ENCODE peak calls at places on chromosomes 2 and 18, in nine cellular contexts. One of them, this sample, is unnamed.

GRCh38 chr2:45267062-45267702 is 257.9 kb upstream of the SIX2 start:
- DNase-seq in NCI-H2171 treated with DMSO at 0.1 percent for 48 hours: no peak
- DNase-seq in hypothalamus: no peak
- DNase-seq in SW 1271: no peak
- DNase-seq in epithelial cell of esophagus: no peak
- DNase-seq in ACHN: no peak
- DNase-seq in activated T-cell treated with anti-CD3 and anti-CD28 coated beads, Interleukin-2, amount 50 U/mL, for 72 hours: no peak
- DNase-seq in nucleus accumbens: no peak
- DNase-seq in CD4-positive, CD25-positive, alpha-beta regulatory T cell: no peak
- DNase-seq in this sample: no peak

GRCh38 chr2:1967242-1968210 is 223.2 kb upstream of the PXDN start:
- DNase-seq in NCI-H2171 treated with DMSO at 0.1 percent for 48 hours: no peak
- DNase-seq in hypothalamus: no peak
- DNase-seq in SW 1271: no peak
- DNase-seq in epithelial cell of esophagus: no peak
- DNase-seq in ACHN: no peak
- DNase-seq in activated T-cell treated with anti-CD3 and anti-CD28 coated beads, Interleukin-2, amount 50 U/mL, for 72 hours: no peak
- DNase-seq in nucleus accumbens: no peak
- DNase-seq in CD4-positive, CD25-positive, alpha-beta regulatory T cell: no peak
- DNase-seq in this sample: no peak

GRCh38 chr2:233807966-233808892 is 30.1 kb downstream of the MROH2A start:
- DNase-seq in NCI-H2171 treated with DMSO at 0.1 percent for 48 hours: no peak
- DNase-seq in hypothalamus: no peak
- DNase-seq in SW 1271: no peak
- DNase-seq in epithelial cell of esophagus: no peak
- DNase-seq in ACHN: no peak
- DNase-seq in activated T-cell treated with anti-CD3 and anti-CD28 coated beads, Interleukin-2, amount 50 U/mL, for 72 hours: no peak
- DNase-seq in nucleus accumbens: no peak
- DNase-seq in CD4-positive, CD25-positive, alpha-beta regulatory T cell: no peak
- DNase-seq in this sample: no peak

GRCh38 chr18:12911025-12911927 is 27.2 kb upstream of the PTPN2 start:
- DNase-seq in NCI-H2171 treated with DMSO at 0.1 percent for 48 hours: no peak
- DNase-seq in hypothalamus: no peak
- DNase-seq in SW 1271: no peak
- DNase-seq in epithelial cell of esophagus: peak
- DNase-seq in ACHN: no peak
- DNase-seq in activated T-cell treated with anti-CD3 and anti-CD28 coated beads, Interleukin-2, amount 50 U/mL, for 72 hours: peak
- DNase-seq in nucleus accumbens: no peak
- DNase-seq in CD4-positive, CD25-positive, alpha-beta regulatory T cell: peak
- DNase-seq in this sample: no peak

GRCh38 chr2:6215053-6215452 is 522.9 kb downstream of the SOX11 start:
- DNase-seq in NCI-H2171 treated with DMSO at 0.1 percent for 48 hours: no peak
- DNase-seq in hypothalamus: no peak
- DNase-seq in SW 1271: no peak
- DNase-seq in epithelial cell of esophagus: no peak
- DNase-seq in ACHN: no peak
- DNase-seq in activated T-cell treated with anti-CD3 and anti-CD28 coated beads, Interleukin-2, amount 50 U/mL, for 72 hours: no peak
- DNase-seq in nucleus accumbens: no peak
- DNase-seq in CD4-positive, CD25-positive, alpha-beta regulatory T cell: no peak
- DNase-seq in this sample: no peak

GRCh38 chr2:1775511-1776035 is 31.3 kb upstream of the PXDN start:
- DNase-seq in NCI-H2171 treated with DMSO at 0.1 percent for 48 hours: no peak
- DNase-seq in hypothalamus: no peak
- DNase-seq in SW 1271: no peak
- DNase-seq in epithelial cell of esophagus: no peak
- DNase-seq in ACHN: no peak
- DNase-seq in activated T-cell treated with anti-CD3 and anti-CD28 coated beads, Interleukin-2, amount 50 U/mL, for 72 hours: no peak
- DNase-seq in nucleus accumbens: no peak
- DNase-seq in CD4-positive, CD25-positive, alpha-beta regulatory T cell: no peak
- DNase-seq in this sample: no peak

GRCh38 chr2:97742381-97742847 is 29.0 kb downstream of the ZAP70 start:
- DNase-seq in NCI-H2171 treated with DMSO at 0.1 percent for 48 hours: no peak
- DNase-seq in hypothalamus: no peak
- DNase-seq in SW 1271: peak
- DNase-seq in epithelial cell of esophagus: no peak
- DNase-seq in ACHN: no peak
- DNase-seq in activated T-cell treated with anti-CD3 and anti-CD28 coated beads, Interleukin-2, amount 50 U/mL, for 72 hours: peak
- DNase-seq in nucleus accumbens: no peak
- DNase-seq in CD4-positive, CD25-positive, alpha-beta regulatory T cell: no peak
- DNase-seq in this sample: no peak

GRCh38 chr2:184769038-184769437 is 170.7 kb downstream of the ZNF804A start:
- DNase-seq in NCI-H2171 treated with DMSO at 0.1 percent for 48 hours: no peak
- DNase-seq in hypothalamus: no peak
- DNase-seq in SW 1271: no peak
- DNase-seq in epithelial cell of esophagus: peak
- DNase-seq in ACHN: no peak
- DNase-seq in activated T-cell treated with anti-CD3 and anti-CD28 coated beads, Interleukin-2, amount 50 U/mL, for 72 hours: no peak
- DNase-seq in nucleus accumbens: no peak
- DNase-seq in CD4-positive, CD25-positive, alpha-beta regulatory T cell: no peak
- DNase-seq in this sample: no peak

GRCh38 chr2:120373424-120373823 is 27.5 kb downstream of the INHBB start:
- DNase-seq in NCI-H2171 treated with DMSO at 0.1 percent for 48 hours: no peak
- DNase-seq in hypothalamus: no peak
- DNase-seq in SW 1271: no peak
- DNase-seq in epithelial cell of esophagus: no peak
- DNase-seq in ACHN: no peak
- DNase-seq in activated T-cell treated with anti-CD3 and anti-CD28 coated beads, Interleukin-2, amount 50 U/mL, for 72 hours: no peak
- DNase-seq in nucleus accumbens: no peak
- DNase-seq in CD4-positive, CD25-positive, alpha-beta regulatory T cell: no peak
- DNase-seq in this sample: no peak

GRCh38 chr18:75199327-75199726 is 9.6 kb downstream of the PTGR3 start:
- DNase-seq in NCI-H2171 treated with DMSO at 0.1 percent for 48 hours: no peak
- DNase-seq in hypothalamus: no peak
- DNase-seq in SW 1271: no peak
- DNase-seq in epithelial cell of esophagus: no peak
- DNase-seq in ACHN: no peak
- DNase-seq in activated T-cell treated with anti-CD3 and anti-CD28 coated beads, Interleukin-2, amount 50 U/mL, for 72 hours: no peak
- DNase-seq in nucleus accumbens: no peak
- DNase-seq in CD4-positive, CD25-positive, alpha-beta regulatory T cell: no peak
- DNase-seq in this sample: no peak

GRCh38 chr18:49548266-49548665 is 13.6 kb upstream of the LIPG start:
- DNase-seq in NCI-H2171 treated with DMSO at 0.1 percent for 48 hours: no peak
- DNase-seq in hypothalamus: no peak
- DNase-seq in SW 1271: no peak
- DNase-seq in epithelial cell of esophagus: peak
- DNase-seq in ACHN: no peak
- DNase-seq in activated T-cell treated with anti-CD3 and anti-CD28 coated beads, Interleukin-2, amount 50 U/mL, for 72 hours: no peak
- DNase-seq in nucleus accumbens: no peak
- DNase-seq in CD4-positive, CD25-positive, alpha-beta regulatory T cell: no peak
- DNase-seq in this sample: no peak

GRCh38 chr2:79512442-79513401 is at the start of gene CTNNA2:
- DNase-seq in NCI-H2171 treated with DMSO at 0.1 percent for 48 hours: peak
- DNase-seq in hypothalamus: peak
- DNase-seq in SW 1271: peak
- DNase-seq in epithelial cell of esophagus: peak
- DNase-seq in ACHN: peak
- DNase-seq in activated T-cell treated with anti-CD3 and anti-CD28 coated beads, Interleukin-2, amount 50 U/mL, for 72 hours: peak
- DNase-seq in nucleus accumbens: peak
- DNase-seq in CD4-positive, CD25-positive, alpha-beta regulatory T cell: no peak
- DNase-seq in this sample: peak

GRCh38 chr18:12049983-12050811 is 43.4 kb upstream of the ANKRD62 start:
- DNase-seq in NCI-H2171 treated with DMSO at 0.1 percent for 48 hours: no peak
- DNase-seq in hypothalamus: no peak
- DNase-seq in SW 1271: no peak
- DNase-seq in epithelial cell of esophagus: no peak
- DNase-seq in ACHN: no peak
- DNase-seq in activated T-cell treated with anti-CD3 and anti-CD28 coated beads, Interleukin-2, amount 50 U/mL, for 72 hours: no peak
- DNase-seq in nucleus accumbens: no peak
- DNase-seq in CD4-positive, CD25-positive, alpha-beta regulatory T cell: no peak
- DNase-seq in this sample: no peak

GRCh38 chr2:238728322-238729260 is 119.3 kb upstream of the TWIST2 start:
- DNase-seq in NCI-H2171 treated with DMSO at 0.1 percent for 48 hours: no peak
- DNase-seq in hypothalamus: no peak
- DNase-seq in SW 1271: no peak
- DNase-seq in epithelial cell of esophagus: no peak
- DNase-seq in ACHN: no peak
- DNase-seq in activated T-cell treated with anti-CD3 and anti-CD28 coated beads, Interleukin-2, amount 50 U/mL, for 72 hours: no peak
- DNase-seq in nucleus accumbens: no peak
- DNase-seq in CD4-positive, CD25-positive, alpha-beta regulatory T cell: no peak
- DNase-seq in this sample: no peak

GRCh38 chr2:200408428-200409311 is 101.2 kb downstream of the KCTD18 start:
- DNase-seq in NCI-H2171 treated with DMSO at 0.1 percent for 48 hours: no peak
- DNase-seq in hypothalamus: no peak
- DNase-seq in SW 1271: peak
- DNase-seq in epithelial cell of esophagus: peak
- DNase-seq in ACHN: peak
- DNase-seq in activated T-cell treated with anti-CD3 and anti-CD28 coated beads, Interleukin-2, amount 50 U/mL, for 72 hours: no peak
- DNase-seq in nucleus accumbens: no peak
- DNase-seq in CD4-positive, CD25-positive, alpha-beta regulatory T cell: no peak
- DNase-seq in this sample: no peak